ENCODE peak calls at places on chromosomes 6 and 20, in nine cellular contexts. H is D341Med; A is CD8-positive, alpha-beta memory T cell; V is occipital lobe; N is glutamatergic neuron; M is NCI-H2081; G is astrocyte of the spinal cord; Z is ovary; R is testis. L is an unnamed sample.

GRCh38 chr20:51386586-51386985 is 155.9 kb downstream of the NFATC2 start:
- DNase-seq in H (no peak), A (peak; percentile 20), V (no peak), N (no peak), M (no peak), G (no peak), Z (no peak), R (no peak), L (no peak)

GRCh38 chr20:52056203-52057062 is 135.1 kb downstream of the ZFP64 start:
- DNase-seq in H (no peak), A (no peak), V (no peak), N (no peak), M (no peak), G (peak; percentile 92), Z (no peak), R (no peak), L (no peak)

GRCh38 chr6:84764332-84765049 is at the start of gene TBX18:
- DNase-seq in H (peak; percentile 61), A (no peak), V (peak; percentile 14), N (peak; percentile 96), M (peak; percentile 96), G (peak; percentile 99), Z (peak; percentile 90), R (peak; percentile 95), L (peak; percentile 80)

GRCh38 chr20:50467618-50468373 is 42.4 kb upstream of the PTPN1 start:
- DNase-seq in H (peak; percentile 63), A (no peak), V (peak; percentile 14), N (peak; percentile 41), M (peak; percentile 18), G (peak; percentile 41), Z (peak; percentile 47), R (peak; percentile 77), L (no peak)

GRCh38 chr20:19828233-19828632 is 70.2 kb downstream of the RIN2 start:
- DNase-seq in H (no peak), A (no peak), V (no peak), N (no peak), M (peak; percentile 15), G (peak; percentile 59), Z (no peak), R (no peak), L (no peak)

GRCh38 chr6:36493859-36494258 is 51.1 kb downstream of the KCTD20 start:
- DNase-seq in H (no peak), A (no peak), V (no peak), N (no peak), M (no peak), G (no peak), Z (no peak), R (no peak), L (no peak)

GRCh38 chr20:11432407-11432806 is 485.3 kb upstream of the BTBD3 start:
- DNase-seq in H (no peak), A (no peak), V (no peak), N (no peak), M (no peak), G (peak; percentile 87), Z (no peak), R (no peak), L (no peak)

GRCh38 chr6:31270788-31271640 is 878 bp downstream of the HLA-C start:
- DNase-seq in H (no peak), A (peak; percentile 75), V (no peak), N (peak; percentile 26), M (peak; percentile 16), G (peak; percentile 19), Z (peak; percentile 80), R (peak; percentile 23), L (no peak)

GRCh38 chr6:109485536-109485935 is 2.5 kb upstream of the ZBTB24 start:
- DNase-seq in H (no peak), A (no peak), V (no peak), N (no peak), M (no peak), G (no peak), Z (no peak), R (no peak), L (no peak)

GRCh38 chr20:44695295-44696230 is 19.6 kb upstream of the CCN5 start:
- DNase-seq in H (no peak), A (no peak), V (no peak), N (no peak), M (no peak), G (peak; percentile 35), Z (no peak), R (no peak), L (no peak)

GRCh38 chr6:2855061-2855519 is 13.4 kb upstream of the SERPINB1 start:
- DNase-seq in H (no peak), A (no peak), V (no peak), N (no peak), M (no peak), G (peak; percentile 13), Z (no peak), R (no peak), L (no peak)

GRCh38 chr6:32271427-32271826 is 47.6 kb upstream of the NOTCH4 start:
- DNase-seq in H (no peak), A (no peak), V (no peak), N (no peak), M (no peak), G (no peak), Z (no peak), R (no peak), L (no peak)

GRCh38 chr6:81895511-81896185 is 143.2 kb upstream of the TENT5A start:
- DNase-seq in H (no peak), A (no peak), V (no peak), N (no peak), M (no peak), G (peak; percentile 98), Z (no peak), R (peak; percentile 22), L (no peak)

GRCh38 chr6:10884245-10884972 is 2.4 kb upstream of the SYCP2L start:
- DNase-seq in H (no peak), A (no peak), V (no peak), N (no peak), M (no peak), G (no peak), Z (no peak), R (no peak), L (no peak)

GRCh38 chr6:5234869-5235268 is 25.9 kb downstream of the LYRM4 start:
- DNase-seq in H (no peak), A (no peak), V (no peak), N (no peak), M (no peak), G (no peak), Z (no peak), R (no peak), L (no peak)

GRCh38 chr6:53517021-53517420 is 27.9 kb downstream of the GCLC start:
- DNase-seq in H (no peak), A (no peak), V (no peak), N (no peak), M (no peak), G (no peak), Z (peak; percentile 48), R (no peak), L (no peak)

GRCh38 chr20:381581-382290 is 1.2 kb downstream of the TRIB3 start:
- DNase-seq in H (peak; percentile 87), A (peak; percentile 65), V (peak; percentile 54), N (peak; percentile 77), M (peak; percentile 52), G (peak; percentile 65), Z (peak; percentile 64), R (peak; percentile 49), L (peak; percentile 15)

GRCh38 chr20:59772931-59773913 is 160.2 kb downstream of the SYCP2 start:
- DNase-seq in H (peak; percentile 22), A (no peak), V (no peak), N (no peak), M (no peak), G (no peak), Z (no peak), R (no peak), L (no peak)

GRCh38 chr6:169269180-169270076 is 15.8 kb upstream of the THBS2 start:
- DNase-seq in H (no peak), A (no peak), V (no peak), N (no peak), M (no peak), G (no peak), Z (peak; percentile 61), R (no peak), L (no peak)

GRCh38 chr6:109304284-109305015 is 77.8 kb downstream of the CD164 start:
- DNase-seq in H (no peak), A (no peak), V (no peak), N (no peak), M (no peak), G (no peak), Z (no peak), R (no peak), L (no peak)

GRCh38 chr20:44401052-44401769 is 45.7 kb downstream of the HNF4A start:
- DNase-seq in H (no peak), A (no peak), V (no peak), N (no peak), M (no peak), G (no peak), Z (no peak), R (no peak), L (no peak)

GRCh38 chr6:167673951-167674350 is 152.8 kb upstream of the AFDN start:
- DNase-seq in H (no peak), A (no peak), V (no peak), N (no peak), M (no peak), G (no peak), Z (no peak), R (no peak), L (no peak)

GRCh38 chr6:143288923-143289322 is 161.6 kb downstream of the ADAT2 start:
- DNase-seq in H (no peak), A (no peak), V (no peak), N (no peak), M (no peak), G (no peak), Z (no peak), R (no peak), L (no peak)

GRCh38 chr6:169978615-169979161 is 227.3 kb downstream of the ERMARD start:
- DNase-seq in H (no peak), A (no peak), V (no peak), N (peak; percentile 17), M (no peak), G (no peak), Z (no peak), R (no peak), L (no peak)

L was measured in NCI-H1930.